ENCODE peak calls at places on chromosomes 5 and 9, in eight cellular contexts. One of them, this sample, is unnamed.
A peak's percentile ranks its signal among the peaks of the same experiment; 100 is the strongest.

GRCh38 chr5:113487779-113488644 is at the start of gene MCC:
- ATAC-seq in Panc1: peak; percentile 87
- ATAC-seq in CD8-positive, alpha-beta T cell: peak; percentile 59
- ATAC-seq in lung: peak; percentile 77
- ATAC-seq in psoas muscle: peak; percentile 66
- ATAC-seq in heart left ventricle: peak; percentile 94
- ATAC-seq in GM12878: peak; percentile 18
- ATAC-seq in omental fat pad: peak; percentile 76
- ATAC-seq in this sample: peak; percentile 89

GRCh38 chr5:163794993-163795392 is 289.6 kb downstream of the MAT2B start:
- ATAC-seq in CD8-positive, alpha-beta T cell: no peak
- ATAC-seq in GM12878: no peak
- ATAC-seq in lung: no peak
- ATAC-seq in heart left ventricle: no peak
- ATAC-seq in Panc1: no peak
- ATAC-seq in psoas muscle: no peak
- ATAC-seq in omental fat pad: no peak
- ATAC-seq in this sample: no peak

GRCh38 chr9:72612449-72612848 is 91.0 kb downstream of the TMC1 start:
- ATAC-seq in psoas muscle: no peak
- ATAC-seq in heart left ventricle: no peak
- ATAC-seq in CD8-positive, alpha-beta T cell: no peak
- ATAC-seq in omental fat pad: no peak
- ATAC-seq in lung: no peak
- ATAC-seq in GM12878: no peak
- ATAC-seq in Panc1: no peak
- ATAC-seq in this sample: no peak

GRCh38 chr5:149782018-149782899 is 52.1 kb downstream of the PPARGC1B start:
- ATAC-seq in psoas muscle: no peak
- ATAC-seq in GM12878: no peak
- ATAC-seq in omental fat pad: no peak
- ATAC-seq in CD8-positive, alpha-beta T cell: no peak
- ATAC-seq in Panc1: no peak
- ATAC-seq in lung: peak; percentile 13
- ATAC-seq in heart left ventricle: peak; percentile 53
- ATAC-seq in this sample: no peak

GRCh38 chr5:81017320-81017719 is 57.2 kb downstream of the RASGRF2 start:
- ATAC-seq in heart left ventricle: no peak
- ATAC-seq in lung: no peak
- ATAC-seq in Panc1: no peak
- ATAC-seq in omental fat pad: no peak
- ATAC-seq in GM12878: no peak
- ATAC-seq in psoas muscle: no peak
- ATAC-seq in CD8-positive, alpha-beta T cell: no peak
- ATAC-seq in this sample: no peak

GRCh38 chr5:151596839-151597539 is 5.9 kb upstream of the FAT2 start:
- ATAC-seq in GM12878: no peak
- ATAC-seq in heart left ventricle: peak; percentile 57
- ATAC-seq in Panc1: peak; percentile 40
- ATAC-seq in psoas muscle: peak; percentile 54
- ATAC-seq in CD8-positive, alpha-beta T cell: no peak
- ATAC-seq in lung: no peak
- ATAC-seq in omental fat pad: no peak
- ATAC-seq in this sample: no peak

GRCh38 chr5:159504857-159505304 is 174.6 kb upstream of the IL12B start:
- ATAC-seq in CD8-positive, alpha-beta T cell: no peak
- ATAC-seq in heart left ventricle: peak; percentile 92
- ATAC-seq in lung: peak; percentile 91
- ATAC-seq in psoas muscle: no peak
- ATAC-seq in Panc1: peak; percentile 72
- ATAC-seq in GM12878: peak; percentile 61
- ATAC-seq in omental fat pad: peak; percentile 95
- ATAC-seq in this sample: peak; percentile 51

GRCh38 chr5:133818031-133818431 is 150.4 kb downstream of the C5orf15 start:
- ATAC-seq in heart left ventricle: peak; percentile 91
- ATAC-seq in GM12878: no peak
- ATAC-seq in CD8-positive, alpha-beta T cell: no peak
- ATAC-seq in psoas muscle: peak; percentile 89
- ATAC-seq in Panc1: no peak
- ATAC-seq in omental fat pad: peak; percentile 80
- ATAC-seq in lung: peak; percentile 12
- ATAC-seq in this sample: peak; percentile 85

GRCh38 chr5:146623657-146624056 is 107.7 kb upstream of the GPR151 start:
- ATAC-seq in Panc1: no peak
- ATAC-seq in lung: no peak
- ATAC-seq in psoas muscle: no peak
- ATAC-seq in omental fat pad: no peak
- ATAC-seq in GM12878: no peak
- ATAC-seq in heart left ventricle: no peak
- ATAC-seq in CD8-positive, alpha-beta T cell: no peak
- ATAC-seq in this sample: no peak

GRCh38 chr5:147878066-147878748 is at the start of gene SCGB3A2:
- ATAC-seq in heart left ventricle: no peak
- ATAC-seq in omental fat pad: no peak
- ATAC-seq in GM12878: no peak
- ATAC-seq in lung: no peak
- ATAC-seq in psoas muscle: no peak
- ATAC-seq in Panc1: no peak
- ATAC-seq in CD8-positive, alpha-beta T cell: no peak
- ATAC-seq in this sample: no peak

GRCh38 chr9:109098221-109098959 is 21.4 kb downstream of the TMEM245 start:
- ATAC-seq in heart left ventricle: peak; percentile 67
- ATAC-seq in psoas muscle: peak; percentile 83
- ATAC-seq in lung: no peak
- ATAC-seq in GM12878: peak; percentile 32
- ATAC-seq in omental fat pad: no peak
- ATAC-seq in Panc1: peak; percentile 79
- ATAC-seq in CD8-positive, alpha-beta T cell: no peak
- ATAC-seq in this sample: peak; percentile 67

GRCh38 chr5:74595143-74595915 is 45.2 kb downstream of the ENC1 start:
- ATAC-seq in Panc1: no peak
- ATAC-seq in heart left ventricle: no peak
- ATAC-seq in GM12878: no peak
- ATAC-seq in CD8-positive, alpha-beta T cell: no peak
- ATAC-seq in omental fat pad: no peak
- ATAC-seq in lung: no peak
- ATAC-seq in psoas muscle: no peak
- ATAC-seq in this sample: no peak

GRCh38 chr9:130626249-130626982 is 38.0 kb upstream of the PRDM12 start:
- ATAC-seq in heart left ventricle: peak; percentile 37
- ATAC-seq in lung: no peak
- ATAC-seq in psoas muscle: no peak
- ATAC-seq in GM12878: no peak
- ATAC-seq in CD8-positive, alpha-beta T cell: no peak
- ATAC-seq in Panc1: no peak
- ATAC-seq in omental fat pad: no peak
- ATAC-seq in this sample: no peak
- TF ChIP-seq CTCF in heart left ventricle: peak; percentile 7
- TF ChIP-seq CTCF in lung: no peak
- TF ChIP-seq CTCF in psoas muscle: no peak
- TF ChIP-seq CTCF in GM12878: no peak
- TF ChIP-seq CTCF in CD8-positive, alpha-beta T cell: no peak
- TF ChIP-seq CTCF in Panc1: no peak
- TF ChIP-seq CTCF in omental fat pad: no peak
- TF ChIP-seq CTCF in this sample: no peak

DNA sequence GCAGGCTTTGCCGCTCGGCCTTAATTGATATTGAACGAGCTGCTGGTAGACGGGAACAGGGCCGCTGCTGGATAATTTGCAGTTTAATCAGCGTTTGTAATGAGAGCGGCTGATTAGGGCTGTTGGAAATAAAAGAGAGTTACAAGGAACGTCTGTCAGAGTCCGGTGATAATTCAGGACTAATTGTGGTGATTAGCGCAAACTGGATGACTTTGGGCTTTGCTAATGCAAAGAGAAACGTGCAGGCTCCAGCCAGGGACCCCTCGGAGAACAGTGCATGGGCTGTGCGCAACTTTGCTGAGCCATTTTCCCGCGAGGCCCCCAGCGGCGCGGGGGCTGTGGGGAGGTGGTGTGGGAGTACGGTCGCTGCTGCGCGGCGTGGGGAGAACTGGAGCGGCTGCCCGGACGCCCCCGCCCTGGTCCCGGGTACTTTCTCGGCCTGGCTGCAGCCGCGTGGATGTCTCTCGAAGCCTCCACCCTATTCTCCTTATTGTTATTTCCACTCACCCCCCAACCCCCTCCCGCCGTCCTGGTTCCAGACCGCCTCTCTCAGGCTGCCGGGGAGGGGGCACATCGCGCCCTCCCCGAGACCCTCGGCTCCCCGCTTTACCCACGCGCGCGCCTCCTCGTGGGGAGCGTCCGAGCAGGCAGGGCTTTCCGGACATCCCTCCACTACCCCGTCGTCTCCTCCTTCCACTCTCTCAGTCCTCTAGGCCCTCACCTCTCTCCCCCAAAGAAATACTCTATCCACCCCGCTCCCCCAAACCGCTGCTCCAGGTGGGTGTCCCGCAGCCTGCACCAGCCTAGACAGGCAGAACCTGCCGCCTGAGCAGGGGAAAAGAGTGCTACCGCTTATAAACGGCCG is 68.5 kb upstream of the TBCA start:
- ATAC-seq in CD8-positive, alpha-beta T cell: no peak
- ATAC-seq in heart left ventricle: peak; percentile 45
- ATAC-seq in lung: no peak
- ATAC-seq in omental fat pad: peak; percentile 66
- ATAC-seq in psoas muscle: no peak
- ATAC-seq in GM12878: no peak
- ATAC-seq in Panc1: no peak
- ATAC-seq in this sample: peak; percentile 34
- TF ChIP-seq CTCF in CD8-positive, alpha-beta T cell: no peak
- TF ChIP-seq CTCF in heart left ventricle: peak; percentile 24
- TF ChIP-seq CTCF in lung: no peak
- TF ChIP-seq CTCF in omental fat pad: no peak
- TF ChIP-seq CTCF in psoas muscle: no peak
- TF ChIP-seq CTCF in GM12878: peak; percentile 11
- TF ChIP-seq CTCF in Panc1: no peak
- TF ChIP-seq CTCF in this sample: no peak

DNA sequence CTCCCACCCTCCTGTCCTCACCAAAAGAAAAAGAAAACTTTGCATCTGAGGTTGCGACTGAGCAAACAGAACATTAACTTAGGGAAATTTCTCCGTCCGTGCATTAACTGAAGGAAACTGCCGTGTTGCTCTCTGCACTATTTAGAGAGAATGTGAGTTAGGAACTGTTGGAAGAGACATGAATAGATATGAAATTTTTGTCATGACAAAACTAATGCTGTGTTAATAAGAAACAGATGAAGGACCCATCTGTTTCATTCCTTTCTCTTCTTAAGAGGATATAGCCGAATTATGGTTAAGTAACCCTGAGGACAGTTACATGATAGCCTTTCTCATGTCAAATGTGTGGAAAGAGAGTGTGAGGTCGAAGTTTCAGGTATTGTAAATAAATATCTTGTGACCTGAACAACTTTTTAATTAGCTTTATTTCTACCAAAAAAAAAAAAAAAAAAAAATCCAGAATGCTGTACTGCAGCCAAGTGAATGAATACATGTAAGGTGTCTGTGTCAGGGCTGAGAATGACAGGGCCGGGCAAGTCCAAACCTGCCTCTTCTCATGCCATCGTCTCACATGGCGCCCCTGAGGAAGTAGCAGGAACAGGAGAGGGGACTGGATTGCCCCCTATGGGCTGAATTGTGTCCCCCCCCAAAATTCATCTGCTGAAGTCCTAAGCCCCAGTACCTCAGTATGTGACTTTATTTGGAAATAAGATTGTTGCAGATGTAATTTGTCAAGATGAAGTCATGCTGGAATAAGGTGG is 35.6 kb upstream of the ANKRD33B start:
- ATAC-seq in heart left ventricle: no peak
- ATAC-seq in GM12878: peak; percentile 70
- ATAC-seq in omental fat pad: no peak
- ATAC-seq in lung: no peak
- ATAC-seq in psoas muscle: no peak
- ATAC-seq in Panc1: no peak
- ATAC-seq in CD8-positive, alpha-beta T cell: no peak
- ATAC-seq in this sample: peak; percentile 28
- TF ChIP-seq CTCF in heart left ventricle: no peak
- TF ChIP-seq CTCF in GM12878: no peak
- TF ChIP-seq CTCF in omental fat pad: no peak
- TF ChIP-seq CTCF in lung: no peak
- TF ChIP-seq CTCF in psoas muscle: no peak
- TF ChIP-seq CTCF in Panc1: no peak
- TF ChIP-seq CTCF in CD8-positive, alpha-beta T cell: no peak
- TF ChIP-seq CTCF in this sample: no peak

DNA sequence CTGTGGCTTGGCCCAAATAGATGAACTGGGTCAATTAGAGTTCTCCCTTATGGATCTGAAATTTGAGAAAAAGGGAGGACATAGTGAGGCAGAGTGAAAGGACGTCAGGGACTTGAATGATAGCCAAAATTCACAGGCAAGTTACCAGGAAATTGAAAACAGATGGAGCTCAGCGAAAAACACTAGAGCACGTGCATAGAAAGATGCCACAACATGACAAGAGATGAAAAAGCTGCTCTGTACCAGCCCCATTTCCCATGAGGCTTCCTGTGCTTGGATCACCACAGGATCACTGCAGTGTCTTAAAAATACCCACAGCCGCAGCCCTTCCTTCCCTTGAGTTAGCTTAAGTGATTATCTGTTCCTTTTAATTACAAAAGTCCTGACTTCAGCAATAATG is 39.0 kb upstream of the HOMER1 start:
- ATAC-seq in lung: no peak
- ATAC-seq in GM12878: no peak
- ATAC-seq in psoas muscle: no peak
- ATAC-seq in heart left ventricle: peak; percentile 32
- ATAC-seq in omental fat pad: no peak
- ATAC-seq in Panc1: no peak
- ATAC-seq in CD8-positive, alpha-beta T cell: no peak
- ATAC-seq in this sample: no peak
- TF ChIP-seq CTCF in lung: no peak
- TF ChIP-seq CTCF in GM12878: no peak
- TF ChIP-seq CTCF in psoas muscle: no peak
- TF ChIP-seq CTCF in heart left ventricle: no peak
- TF ChIP-seq CTCF in omental fat pad: no peak
- TF ChIP-seq CTCF in Panc1: no peak
- TF ChIP-seq CTCF in CD8-positive, alpha-beta T cell: no peak
- TF ChIP-seq CTCF in this sample: no peak

GRCh38 chr5:119451561-119451960 is 736 bp upstream of the HSD17B4 start:
- ATAC-seq in lung: no peak
- ATAC-seq in heart left ventricle: no peak
- ATAC-seq in Panc1: no peak
- ATAC-seq in CD8-positive, alpha-beta T cell: no peak
- ATAC-seq in GM12878: no peak
- ATAC-seq in psoas muscle: no peak
- ATAC-seq in omental fat pad: no peak
- ATAC-seq in this sample: no peak
- TF ChIP-seq CTCF in lung: no peak
- TF ChIP-seq CTCF in heart left ventricle: no peak
- TF ChIP-seq CTCF in Panc1: no peak
- TF ChIP-seq CTCF in CD8-positive, alpha-beta T cell: no peak
- TF ChIP-seq CTCF in GM12878: no peak
- TF ChIP-seq CTCF in psoas muscle: no peak
- TF ChIP-seq CTCF in omental fat pad: no peak
- TF ChIP-seq CTCF in this sample: no peak

GRCh38 chr5:135376961-135377621 is 21.9 kb downstream of the MACROH2A1 start:
- ATAC-seq in lung: no peak
- ATAC-seq in CD8-positive, alpha-beta T cell: no peak
- ATAC-seq in GM12878: peak; percentile 78
- ATAC-seq in Panc1: no peak
- ATAC-seq in psoas muscle: no peak
- ATAC-seq in heart left ventricle: no peak
- ATAC-seq in omental fat pad: no peak
- ATAC-seq in this sample: no peak
- TF ChIP-seq CTCF in lung: no peak
- TF ChIP-seq CTCF in CD8-positive, alpha-beta T cell: no peak
- TF ChIP-seq CTCF in GM12878: no peak
- TF ChIP-seq CTCF in Panc1: no peak
- TF ChIP-seq CTCF in psoas muscle: no peak
- TF ChIP-seq CTCF in heart left ventricle: no peak
- TF ChIP-seq CTCF in omental fat pad: no peak
- TF ChIP-seq CTCF in this sample: no peak

GRCh38 chr9:133342083-133342406 is 5.9 kb downstream of the MED22 start:
- ATAC-seq in GM12878: peak; percentile 10
- ATAC-seq in Panc1: peak; percentile 59
- ATAC-seq in omental fat pad: no peak
- ATAC-seq in CD8-positive, alpha-beta T cell: no peak
- ATAC-seq in lung: no peak
- ATAC-seq in psoas muscle: no peak
- ATAC-seq in heart left ventricle: no peak
- ATAC-seq in this sample: no peak
- TF ChIP-seq CTCF in GM12878: no peak
- TF ChIP-seq CTCF in Panc1: no peak
- TF ChIP-seq CTCF in omental fat pad: no peak
- TF ChIP-seq CTCF in CD8-positive, alpha-beta T cell: no peak
- TF ChIP-seq CTCF in lung: no peak
- TF ChIP-seq CTCF in psoas muscle: no peak
- TF ChIP-seq CTCF in heart left ventricle: no peak
- TF ChIP-seq CTCF in this sample: no peak

This sample was measured in gastroesophageal sphincter.